ENCODE peak calls at places on chromosomes 6 and 20, in five cellular contexts. K is adrenal gland, W is choroid plexus epithelial cell, Q is A549, I is fibroblast of mammary gland. R is an unnamed sample.

GRCh38 chr20:34426026-34426425 is 63.0 kb downstream of the ITCH start:
- DNase-seq in K (no peak), W (no peak), Q (no peak), I (peak), R (no peak)

GRCh38 chr6:98946266-98946817 is 1.4 kb downstream of the FBXL4 start:
- DNase-seq in K (no peak), W (no peak), Q (no peak), I (peak), R (peak)

GRCh38 chr20:16368645-16369292 is 204.5 kb downstream of the KIF16B start:
- DNase-seq in K (no peak), W (peak), Q (peak), I (peak), R (peak)

GRCh38 chr6:157469378-157469777 is 88.4 kb downstream of the ZDHHC14 start:
- DNase-seq in K (no peak), W (no peak), Q (no peak), I (peak), R (no peak)

GRCh38 chr20:53652090-53652858 is 58.6 kb upstream of the ZNF217 start:
- DNase-seq in K (no peak), W (peak), Q (peak), I (peak), R (no peak)

GRCh38 chr20:10079964-10080363 is 45.2 kb downstream of the ANKEF1 start:
- DNase-seq in K (no peak), W (peak), Q (peak), I (peak), R (peak)

GRCh38 chr20:6882911-6883310 is 115.4 kb downstream of the BMP2 start:
- DNase-seq in K (no peak), W (peak), Q (no peak), I (peak), R (peak)

GRCh38 chr6:26064619-26065257 is 22.5 kb upstream of the HFE start:
- DNase-seq in K (no peak), W (peak), Q (peak), I (peak), R (peak)

GRCh38 chr20:4820833-4821518 is 99.3 kb downstream of the PRND start:
- DNase-seq in K (no peak), W (peak), Q (peak), I (peak), R (peak)

GRCh38 chr6:28885149-28885738 is 38.5 kb downstream of the TRIM27 start:
- DNase-seq in K (no peak), W (no peak), Q (no peak), I (no peak), R (no peak)

GRCh38 chr6:28888097-28888496 is 35.7 kb downstream of the TRIM27 start:
- DNase-seq in K (no peak), W (no peak), Q (no peak), I (no peak), R (no peak)

GRCh38 chr6:28880894-28881780 is 42.6 kb downstream of the TRIM27 start:
- DNase-seq in K (peak), W (peak), Q (peak), I (peak), R (peak)

GRCh38 chr6:28880519-28880893 is 43.3 kb downstream of the TRIM27 start:
- DNase-seq in K (no peak), W (no peak), Q (no peak), I (no peak), R (no peak)

GRCh38 chr6:28884423-28885148 is 39.2 kb downstream of the TRIM27 start:
- DNase-seq in K (no peak), W (no peak), Q (no peak), I (no peak), R (no peak)
- TF ChIP-seq CTCF in K (no peak), W (no peak), Q (no peak), I (no peak), R (no peak)

DNA sequence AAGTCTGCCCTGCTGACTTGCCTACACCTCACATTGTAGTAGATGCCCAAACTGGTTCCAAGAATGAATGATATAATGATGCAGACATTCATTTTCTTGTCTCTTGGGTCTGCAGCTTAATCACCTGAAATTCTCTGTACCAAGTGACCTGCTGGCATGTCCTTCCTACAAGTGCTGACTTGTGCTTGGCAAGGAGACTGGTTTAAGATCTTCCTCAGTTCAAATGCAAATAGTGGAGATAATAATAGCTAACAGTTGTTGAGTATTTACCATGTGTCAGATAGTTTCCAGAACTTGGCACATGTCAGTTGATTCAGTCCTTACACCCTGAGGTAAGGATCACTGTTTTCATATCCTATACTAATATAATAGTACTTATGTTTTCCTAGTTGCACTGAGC is 223.4 kb downstream of the SLC24A3 start:
- DNase-seq in K (no peak), W (no peak), Q (no peak), I (no peak), R (no peak)
- H3K4me3 ChIP-seq in K (no peak), W (no peak), Q (no peak), I (no peak), R (no peak)

DNA sequence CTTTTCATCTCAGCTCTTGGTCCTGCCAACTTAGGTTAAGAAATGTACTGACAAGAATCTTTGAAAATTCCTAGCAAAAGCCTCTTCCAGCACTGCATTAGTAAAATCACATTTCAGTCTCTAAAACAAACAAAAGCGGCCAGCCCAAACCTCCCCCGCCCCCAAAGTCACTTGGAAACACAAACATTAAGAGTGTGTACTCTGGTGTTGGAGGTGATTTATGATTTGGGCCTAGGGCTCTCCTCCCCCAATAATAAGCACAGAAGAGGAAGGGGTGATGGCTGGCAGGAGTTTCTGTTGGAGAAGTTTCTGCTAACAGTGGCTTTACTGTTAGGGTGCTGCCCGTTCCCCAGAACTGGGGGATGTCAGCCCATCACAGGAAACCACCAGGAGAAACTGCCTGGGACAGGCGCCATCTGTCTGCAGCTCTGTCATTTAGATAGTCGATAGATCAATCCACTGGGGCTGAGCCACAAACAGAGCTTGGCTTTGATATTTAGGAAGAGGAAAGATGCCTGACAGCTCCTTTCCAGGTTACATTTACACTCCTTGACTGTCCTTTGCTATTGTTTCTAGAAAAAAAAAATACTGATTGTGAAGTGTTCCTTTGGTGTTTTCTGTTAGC is 199.5 kb downstream of the CD83 start:
- DNase-seq in K (no peak), W (no peak), Q (no peak), I (no peak), R (no peak)
- TF ChIP-seq CTCF in K (no peak), W (peak), Q (peak), I (no peak), R (peak)

GRCh38 chr6:33205172-33206026 is 944 bp downstream of the HSD17B8 start:
- DNase-seq in K (no peak), W (peak), Q (peak), I (peak), R (peak)
- H3K4me3 ChIP-seq in K (no peak), W (peak), Q (peak), I (peak), R (peak)

R was measured in astrocyte of the spinal cord.